ENCODE peak calls at places on chromosomes 2 and 18, in six cellular contexts. N, T, P, B, D and Z are unnamed samples.

GRCh38 chr2:204008352-204008751 is 71.8 kb downstream of the ICOS start:
- DNase-seq in N (no peak), T (no peak), P (no peak), B (no peak), D (no peak), Z (no peak)

GRCh38 chr2:157302492-157303099 is 23.0 kb downstream of the ERMN start:
- DNase-seq in N (peak), T (no peak), P (no peak), B (peak), D (peak), Z (no peak)

GRCh38 chr2:69119541-69119940 is 106.6 kb downstream of the ANTXR1 start:
- DNase-seq in N (no peak), T (no peak), P (no peak), B (no peak), D (no peak), Z (no peak)

GRCh38 chr18:24656571-24656971 is 196.1 kb downstream of the HRH4 start:
- DNase-seq in N (peak), T (no peak), P (no peak), B (no peak), D (peak), Z (no peak)

GRCh38 chr2:62283147-62283546 is 87.2 kb downstream of the B3GNT2 start:
- DNase-seq in N (no peak), T (no peak), P (no peak), B (no peak), D (no peak), Z (no peak)

GRCh38 chr18:31487251-31488015 is 10.5 kb upstream of the DSG2 start:
- DNase-seq in N (peak), T (no peak), P (no peak), B (peak), D (peak), Z (no peak)

GRCh38 chr2:100470898-100471514 is 724 bp downstream of the NMS start:
- DNase-seq in N (peak), T (no peak), P (no peak), B (peak), D (peak), Z (peak)

GRCh38 chr2:160914217-160914616 is 246.0 kb upstream of the TANK start:
- DNase-seq in N (no peak), T (no peak), P (no peak), B (no peak), D (no peak), Z (no peak)

GRCh38 chr2:17915099-17915498 is 36.6 kb downstream of the KCNS3 start:
- DNase-seq in N (no peak), T (no peak), P (no peak), B (no peak), D (no peak), Z (no peak)

GRCh38 chr2:221680548-221680947 is 108.4 kb upstream of the EPHA4 start:
- DNase-seq in N (no peak), T (no peak), P (no peak), B (no peak), D (no peak), Z (no peak)

DNA sequence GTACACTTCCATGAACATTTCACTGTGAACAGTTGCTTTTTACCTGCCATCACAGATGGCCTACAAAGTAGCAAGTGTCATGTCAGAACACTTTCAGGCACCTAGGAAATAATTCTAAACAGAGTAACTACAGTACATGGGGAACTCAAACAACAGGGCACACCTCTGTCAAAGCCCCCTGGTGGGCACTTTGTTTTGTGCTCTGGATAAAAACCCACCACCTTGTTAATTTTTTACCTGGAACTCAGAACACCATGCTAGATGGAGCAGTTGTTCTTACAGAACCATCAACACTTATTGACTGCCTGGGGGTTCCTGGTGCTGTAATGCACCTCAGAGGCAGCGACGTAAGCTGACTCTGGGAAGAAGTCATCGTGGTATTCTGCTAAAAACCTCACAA is 2.3 kb downstream of the MSL3B start:
- DNase-seq in N (no peak), T (no peak), P (no peak), B (no peak), D (no peak), Z (no peak)
- TF ChIP-seq CTCF in N (no peak), T (no peak), P (no peak), B (no peak), D (no peak), Z (peak)

GRCh38 chr18:67104700-67105284 is 411.7 kb downstream of the DSEL start:
- DNase-seq in N (peak), T (peak), P (peak), B (peak), D (peak), Z (peak)
- TF ChIP-seq CTCF in N (peak), T (no peak), P (peak), B (peak), D (peak), Z (peak)

GRCh38 chr2:241256168-241256545 is 59.3 kb downstream of the HDLBP start:
- DNase-seq in N (no peak), T (no peak), P (no peak), B (no peak), D (no peak), Z (no peak)

GRCh38 chr2:241254904-241255351 is 60.5 kb downstream of the HDLBP start:
- DNase-seq in N (no peak), T (no peak), P (peak), B (no peak), D (no peak), Z (no peak)

GRCh38 chr2:241258505-241259160 is 56.8 kb downstream of the HDLBP start:
- DNase-seq in N (no peak), T (no peak), P (no peak), B (no peak), D (no peak), Z (no peak)

GRCh38 chr2:241255542-241256167 is 59.8 kb downstream of the HDLBP start:
- DNase-seq in N (no peak), T (no peak), P (peak), B (no peak), D (no peak), Z (no peak)

DNA sequence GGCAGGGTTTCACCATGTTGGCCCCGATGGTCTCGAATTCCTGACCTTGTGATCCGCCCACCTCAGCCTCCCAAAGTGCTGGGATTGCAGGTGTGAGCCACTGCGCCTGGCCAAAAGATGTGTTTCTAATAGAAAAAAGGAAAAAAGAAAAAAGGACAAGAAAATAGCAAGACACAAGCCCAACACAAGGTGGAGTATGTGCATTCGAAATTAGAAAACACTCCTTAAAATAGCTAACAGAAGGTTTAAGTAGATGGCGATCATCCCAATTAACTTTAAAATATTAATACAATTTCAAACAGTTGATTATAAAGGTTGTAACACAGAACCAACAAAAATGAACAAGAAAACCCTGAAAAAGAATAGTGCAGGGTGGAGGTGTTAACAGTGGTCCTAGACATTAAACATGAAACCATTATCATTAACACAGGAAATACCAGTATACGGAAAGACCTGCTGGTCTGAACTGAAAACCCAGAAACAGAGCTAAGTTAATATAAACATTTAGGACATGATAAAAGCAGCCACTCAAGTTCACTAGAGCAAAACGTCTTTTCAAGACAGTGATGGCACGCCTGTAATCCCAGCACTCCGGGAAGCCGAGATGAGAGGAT is 57.9 kb downstream of the HDLBP start:
- DNase-seq in N (no peak), T (no peak), P (no peak), B (no peak), D (no peak), Z (no peak)
- TF ChIP-seq CTCF in N (no peak), T (no peak), P (no peak), B (peak), D (peak), Z (no peak)

DNA sequence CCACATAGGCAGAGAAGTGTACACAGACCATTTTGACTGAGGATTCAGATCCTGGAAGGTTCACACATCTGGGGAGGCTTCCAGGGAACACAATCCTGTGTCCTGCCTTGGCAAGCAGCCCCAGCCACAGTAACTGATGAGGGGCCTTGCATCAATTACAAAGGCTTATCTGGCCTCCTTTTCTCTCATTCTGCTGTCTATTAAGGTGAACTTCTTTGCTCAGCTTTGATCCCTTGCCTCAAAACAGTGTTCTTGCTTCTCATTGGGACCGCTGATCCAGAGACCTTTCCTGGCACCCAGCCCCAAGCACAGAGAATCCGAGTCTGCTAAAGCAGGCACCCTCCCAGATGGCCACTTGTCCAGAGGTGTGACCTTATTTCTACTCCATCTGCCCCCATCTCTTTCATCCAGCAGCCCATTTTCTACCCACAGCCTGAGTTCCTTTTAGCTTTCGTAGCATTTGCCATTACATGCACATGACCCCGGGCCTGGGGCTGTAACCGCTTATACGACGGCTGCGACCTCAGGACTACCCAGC is 52.3 kb upstream of the ZFP36L2 start:
- DNase-seq in N (no peak), T (no peak), P (no peak), B (no peak), D (no peak), Z (no peak)
- TF ChIP-seq CTCF in N (no peak), T (no peak), P (no peak), B (no peak), D (no peak), Z (no peak)

GRCh38 chr2:121046335-121046734 is 238.7 kb downstream of the TFCP2L1 start:
- DNase-seq in N (peak), T (no peak), P (no peak), B (no peak), D (no peak), Z (no peak)

GRCh38 chr2:121045245-121045644 is 239.8 kb downstream of the TFCP2L1 start:
- DNase-seq in N (no peak), T (no peak), P (no peak), B (no peak), D (no peak), Z (no peak)

GRCh38 chr2:121043061-121043826 is 241.8 kb downstream of the TFCP2L1 start:
- DNase-seq in N (no peak), T (no peak), P (no peak), B (no peak), D (no peak), Z (no peak)

GRCh38 chr2:121043827-121044222 is 241.2 kb downstream of the TFCP2L1 start:
- DNase-seq in N (no peak), T (no peak), P (no peak), B (no peak), D (no peak), Z (no peak)

GRCh38 chr2:121044412-121044811 is 240.6 kb downstream of the TFCP2L1 start:
- DNase-seq in N (no peak), T (no peak), P (no peak), B (no peak), D (no peak), Z (no peak)
- TF ChIP-seq CTCF in N (peak), T (no peak), P (no peak), B (no peak), D (no peak), Z (no peak)

GRCh38 chr2:234751275-234751938 is 200.4 kb upstream of the SH3BP4 start:
- DNase-seq in N (no peak), T (no peak), P (no peak), B (no peak), D (no peak), Z (no peak)
- TF ChIP-seq CTCF in N (peak), T (no peak), P (no peak), B (no peak), D (no peak), Z (no peak)